ENCODE peak calls at places on chromosomes 2 and 18, in nine cellular contexts. E is psoas muscle, P is GM23338, J is left ventricle myocardium inferior, V is right lobe of liver, H is PC-3, S is fibroblast of lung, R is HCT116, C is endothelial cell of umbilical vein. O is an unnamed sample. For H3K4me1 and H3K36me3, the result is how much of the 10 kb centered on the place peaks cover.

GRCh38 chr2:189526936-189527654 is 53.5 kb downstream of the SLC40A1 start:
- DNase-seq in R (no peak), V (no peak), S (no peak), H (no peak), J (no peak), P (no peak), C (peak), E (no peak), O (no peak)

GRCh38 chr2:170502400-170503135 is 212.6 kb upstream of the SP5 start:
- DNase-seq in J (no peak), E (no peak), P (peak), V (no peak), C (no peak), R (no peak), H (no peak), S (no peak), O (no peak)

GRCh38 chr2:222969491-222969890 is 82.5 kb upstream of the KCNE4 start:
- DNase-seq in P (no peak), H (peak), V (no peak), J (no peak), R (no peak), E (no peak), S (peak), C (no peak), O (no peak)

GRCh38 chr2:119338826-119339561 is 27.6 kb downstream of the C2orf76 start:
- DNase-seq in S (no peak), J (no peak), E (no peak), C (no peak), P (no peak), R (no peak), H (no peak), V (no peak), O (no peak)

GRCh38 chr2:236631361-236632291 is 62.0 kb downstream of the ACKR3 start:
- DNase-seq in C (peak), P (no peak), H (no peak), J (no peak), V (peak), R (no peak), S (no peak), E (no peak), O (no peak)

GRCh38 chr18:8469793-8470192 is 139.4 kb upstream of the RAB12 start:
- DNase-seq in V (no peak), S (peak), R (no peak), J (no peak), C (no peak), H (no peak), P (no peak), E (no peak), O (peak)

GRCh38 chr2:26001743-26002341 is 19.5 kb upstream of the KIF3C start:
- DNase-seq in J (peak), S (peak), H (no peak), P (no peak), R (no peak), C (peak), E (peak), V (peak), O (no peak)

GRCh38 chr2:64317712-64318475 is 136.1 kb upstream of the LGALSL start:
- DNase-seq in C (no peak), J (no peak), E (no peak), R (no peak), H (no peak), V (no peak), P (no peak), S (no peak), O (no peak)

GRCh38 chr18:76376668-76377358 is 118.2 kb downstream of the ZNF516 start:
- DNase-seq in E (no peak), H (no peak), V (no peak), R (no peak), S (peak), C (no peak), P (no peak), J (no peak), O (no peak)

GRCh38 chr2:159921752-159922404 is 123.9 kb upstream of the CD302 start:
- DNase-seq in V (peak), S (peak), P (peak), R (peak), H (peak), J (peak), C (peak), E (peak), O (peak)

GRCh38 chr2:216341151-216341550 is 31.1 kb downstream of the MARCHF4 start:
- DNase-seq in E (no peak), C (no peak), P (no peak), S (peak), J (peak), R (no peak), V (no peak), H (no peak), O (no peak)

GRCh38 chr2:177422271-177422670 is 29.7 kb downstream of the AGPS start:
- DNase-seq in P (no peak), S (no peak), H (no peak), J (no peak), E (no peak), R (no peak), V (no peak), C (no peak), O (no peak)

GRCh38 chr2:3827673-3828575 is 124.5 kb downstream of the DCDC2C start:
- DNase-seq in P (peak), C (no peak), S (peak), H (peak), R (no peak), V (no peak), J (no peak), E (no peak), O (no peak)

GRCh38 chr2:218318241-218318640 is 25.9 kb upstream of the TMBIM1 start:
- DNase-seq in H (no peak), E (no peak), R (no peak), S (no peak), C (no peak), V (no peak), P (no peak), J (no peak), O (no peak)

GRCh38 chr2:124258481-124258880 is 233.4 kb downstream of the CNTNAP5 start:
- DNase-seq in C (no peak), H (peak), V (no peak), E (no peak), S (peak), R (no peak), J (no peak), P (no peak), O (no peak)

GRCh38 chr2:128796321-128796720 is 477.7 kb upstream of the HS6ST1 start:
- DNase-seq in H (no peak), J (no peak), P (no peak), V (no peak), R (no peak), S (no peak), C (no peak), E (no peak), O (no peak)

GRCh38 chr18:48927286-48928080 is 23.3 kb downstream of the SMAD7 start:
- DNase-seq in V (no peak), J (no peak), H (no peak), S (no peak), E (no peak), R (no peak), P (no peak), C (no peak), O (no peak)

GRCh38 chr18:48923746-48924580 is 26.8 kb downstream of the SMAD7 start:
- DNase-seq in R (no peak), C (peak), V (no peak), H (peak), J (no peak), E (no peak), P (no peak), S (peak), O (peak)

GRCh38 chr18:48922801-48923730 is 27.7 kb downstream of the SMAD7 start:
- DNase-seq in V (peak), J (peak), E (peak), C (peak), H (peak), S (peak), P (peak), R (no peak), O (peak)

GRCh38 chr18:48926420-48926857 is 24.3 kb downstream of the SMAD7 start:
- DNase-seq in S (no peak), E (no peak), C (no peak), R (no peak), V (peak), P (no peak), H (no peak), J (no peak), O (no peak)

GRCh38 chr18:48924621-48925601 is 25.9 kb downstream of the SMAD7 start:
- DNase-seq in R (no peak), P (no peak), V (no peak), C (peak), H (no peak), J (no peak), E (no peak), S (no peak), O (no peak)
- H3K4me1 ChIP-seq in R (under half), P (half or more), V (half or more), C (half or more), H (under half), J (half or more), E (half or more), S (half or more), O (under half)

GRCh38 chr2:31081497-31081896 is 56.7 kb downstream of the GALNT14 start:
- DNase-seq in R (no peak), P (no peak), J (no peak), E (no peak), V (no peak), C (no peak), H (peak), S (no peak), O (no peak)
- H3K36me3 ChIP-seq in R (under half), P (under half), J (under half), E (under half), V (under half), C (under half), H (under half), S (under half), O (under half)

DNA sequence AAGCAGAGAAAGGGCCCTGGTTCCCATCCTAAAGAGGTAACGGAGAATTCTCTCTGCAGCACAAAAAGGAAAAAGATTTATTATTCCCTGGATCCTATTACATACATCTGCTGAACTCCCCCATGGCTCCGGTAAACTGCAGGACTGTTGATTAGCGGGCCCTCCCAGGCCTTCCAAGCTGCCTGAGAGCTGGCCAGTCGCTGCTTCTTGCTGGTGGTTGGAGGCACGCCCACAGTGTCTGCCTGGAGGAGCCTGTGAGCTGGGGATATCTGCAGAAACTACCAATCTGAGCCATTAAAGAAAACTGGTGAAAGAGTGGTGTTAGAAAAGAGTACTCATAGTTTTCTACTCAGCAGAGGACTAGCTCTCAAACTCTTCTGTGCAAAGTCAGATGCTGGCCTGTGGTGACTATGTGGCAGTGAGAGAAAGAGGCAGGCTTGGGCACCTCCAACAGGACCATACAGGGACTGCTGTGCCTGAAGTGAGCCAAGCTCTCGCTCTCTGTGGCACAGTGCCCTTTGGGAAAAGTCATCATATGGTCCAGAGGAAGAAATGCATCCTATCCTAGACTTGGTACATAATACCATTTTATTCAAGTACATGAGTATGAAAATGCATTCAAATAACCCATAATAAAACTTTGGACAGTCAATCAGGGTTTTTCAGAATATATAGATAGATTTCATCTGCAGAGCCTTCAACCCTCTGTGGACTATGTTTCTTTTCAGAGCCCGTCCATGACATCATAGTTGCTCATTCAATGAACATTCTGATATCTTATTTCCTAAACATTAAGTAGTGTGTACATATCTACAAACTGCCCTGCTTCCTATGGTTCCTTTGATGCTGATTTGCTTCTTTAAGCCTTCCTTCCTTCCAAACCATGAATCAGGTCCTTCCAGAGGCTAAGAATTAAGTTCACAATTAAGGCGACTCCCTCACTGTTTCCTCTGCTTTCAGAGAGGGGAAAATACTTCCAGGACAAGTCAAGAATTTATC is 242.0 kb upstream of the LYPD1 start:
- DNase-seq in R (no peak), C (no peak), J (peak), P (peak), H (no peak), S (peak), V (no peak), E (no peak), O (no peak)
- TF ChIP-seq CTCF in R (no peak), C (no peak), J (no peak), P (peak), H (no peak), S (no peak), V (no peak), E (no peak), O (no peak)

DNA sequence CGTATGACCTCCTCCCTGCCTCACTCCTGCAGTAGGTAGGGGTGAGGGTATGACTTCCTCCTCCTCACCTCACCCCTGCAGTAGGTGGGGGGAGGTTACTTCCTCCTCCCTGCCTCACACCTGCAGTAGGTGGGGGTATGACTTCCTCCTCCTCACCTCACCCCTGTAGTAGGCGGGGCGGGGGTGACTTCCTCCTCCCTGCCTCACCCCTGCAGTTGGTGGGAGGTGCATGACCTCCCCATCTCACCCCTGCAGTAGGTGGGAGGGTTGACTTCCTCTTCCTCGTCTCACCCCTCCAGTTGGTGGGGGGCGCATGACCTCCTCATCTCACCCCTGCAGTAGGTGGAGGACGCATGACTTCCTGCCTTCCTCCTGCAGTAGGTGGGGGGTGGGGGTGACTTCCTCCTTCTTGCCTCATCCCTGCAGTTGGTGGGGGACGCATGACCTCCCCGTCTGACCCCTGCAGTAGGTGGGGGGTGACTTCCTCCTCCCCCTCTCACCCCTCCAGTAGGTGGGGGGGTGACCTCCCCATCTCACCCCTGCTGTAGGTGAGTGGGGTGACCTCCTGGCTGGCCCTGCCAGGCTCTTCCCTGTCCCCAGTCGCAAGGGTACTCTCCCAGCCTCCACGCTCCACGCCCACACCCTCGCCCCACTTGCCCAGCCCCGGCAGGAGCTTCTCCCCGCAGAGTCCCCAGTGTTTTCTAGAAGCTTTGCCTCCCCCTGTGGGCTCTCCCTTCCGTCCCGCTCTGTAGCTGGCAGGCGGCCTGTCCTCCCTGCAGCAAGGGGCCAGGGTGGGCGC is 39.3 kb downstream of the TSHZ1 start:
- DNase-seq in J (no peak), C (no peak), H (no peak), V (no peak), P (no peak), E (no peak), R (no peak), S (no peak), O (no peak)
- H3K4me1 ChIP-seq in J (half or more), C (under half), H (under half), V (half or more), P (under half), E (under half), R (under half), S (under half), O (under half)

DNA sequence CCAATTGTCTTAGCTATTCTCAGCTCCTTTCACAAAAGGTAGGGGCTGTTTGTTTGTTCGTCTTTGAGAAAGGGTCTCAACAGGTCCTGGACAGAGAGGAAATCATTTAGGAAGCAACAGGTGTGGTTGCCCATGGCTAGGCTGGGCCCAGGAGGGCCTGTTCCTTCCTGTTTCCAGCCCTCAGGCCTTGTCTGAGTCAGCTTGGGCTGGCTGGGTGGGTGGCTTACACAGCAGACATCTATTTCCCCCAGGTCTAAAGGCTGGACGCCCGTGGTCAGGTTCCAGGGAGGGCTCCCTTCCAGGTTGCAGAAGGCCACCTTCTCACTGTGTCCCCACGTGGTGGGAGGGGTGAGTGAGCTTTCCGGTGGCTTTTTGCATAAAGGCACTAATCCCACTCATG is 45.4 kb downstream of the ARHGEF4 start:
- DNase-seq in S (no peak), H (peak), C (no peak), R (no peak), E (no peak), P (no peak), V (no peak), J (no peak), O (peak)
- H3K36me3 ChIP-seq in S (under half), H (under half), C (under half), R (under half), E (under half), P (under half), V (under half), J (under half), O (under half)

GRCh38 chr2:72933646-72934151 is 16.4 kb downstream of the EMX1 start:
- DNase-seq in S (no peak), R (no peak), E (peak), P (no peak), V (no peak), H (no peak), C (no peak), J (no peak), O (no peak)

GRCh38 chr2:72933207-72933606 is 15.9 kb downstream of the EMX1 start:
- DNase-seq in J (no peak), V (no peak), H (no peak), R (no peak), E (peak), C (no peak), P (no peak), S (no peak), O (no peak)

GRCh38 chr2:72935611-72935957 is 18.3 kb downstream of the EMX1 start:
- DNase-seq in J (no peak), C (no peak), P (no peak), H (no peak), E (peak), R (no peak), S (no peak), V (no peak), O (no peak)

GRCh38 chr2:72936669-72937355 is 19.5 kb downstream of the EMX1 start:
- DNase-seq in R (no peak), V (no peak), J (no peak), S (no peak), H (no peak), C (no peak), E (peak), P (no peak), O (no peak)

DNA sequence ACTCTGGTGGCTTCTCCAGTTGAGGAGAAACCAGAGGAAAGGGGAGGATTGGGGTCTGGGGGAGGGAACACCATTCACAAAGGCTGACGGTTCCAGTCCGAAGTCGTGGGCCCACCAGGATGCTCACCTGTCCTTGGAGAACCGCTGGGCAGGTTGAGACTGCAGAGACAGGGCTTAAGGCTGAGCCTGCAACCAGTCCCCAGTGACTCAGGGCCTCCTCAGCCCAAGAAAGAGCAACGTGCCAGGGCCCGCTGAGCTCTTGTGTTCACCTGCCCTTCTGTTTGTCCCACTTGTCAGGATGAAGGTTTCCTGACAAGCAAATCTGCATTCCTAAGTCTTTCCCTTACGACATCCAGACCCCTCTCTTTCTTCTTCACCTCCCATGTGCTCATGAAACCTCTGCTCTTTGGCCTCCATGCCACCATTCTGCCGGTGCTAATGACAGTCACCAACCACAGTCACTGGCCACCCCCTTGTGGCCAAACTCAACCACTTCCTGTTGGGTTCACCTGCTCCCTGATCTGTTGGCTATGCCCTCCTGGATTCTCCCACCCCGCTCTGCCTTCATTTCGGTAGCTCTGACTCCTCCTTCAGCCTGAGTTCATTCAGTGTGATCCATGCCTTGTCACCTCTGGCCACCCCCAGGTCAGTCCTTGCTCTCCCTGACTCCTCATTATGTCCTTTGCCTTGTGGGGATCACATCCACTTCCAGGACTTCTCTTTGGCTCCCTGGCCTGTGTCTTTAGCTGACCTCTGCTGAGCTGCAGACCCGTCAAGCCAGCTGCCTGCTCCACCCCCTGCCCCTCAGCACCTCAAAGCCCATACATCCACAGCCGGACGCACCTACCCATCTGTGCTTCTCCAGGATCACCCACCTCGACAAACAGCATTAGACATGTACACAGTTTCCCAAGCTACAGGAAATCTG is 17.6 kb downstream of the EMX1 start:
- DNase-seq in S (no peak), H (peak), P (peak), J (no peak), V (no peak), E (peak), R (peak), C (no peak), O (peak)
- TF ChIP-seq CTCF in S (no peak), H (peak), P (peak), J (peak), V (peak), E (peak), R (peak), C (peak), O (peak)

DNA sequence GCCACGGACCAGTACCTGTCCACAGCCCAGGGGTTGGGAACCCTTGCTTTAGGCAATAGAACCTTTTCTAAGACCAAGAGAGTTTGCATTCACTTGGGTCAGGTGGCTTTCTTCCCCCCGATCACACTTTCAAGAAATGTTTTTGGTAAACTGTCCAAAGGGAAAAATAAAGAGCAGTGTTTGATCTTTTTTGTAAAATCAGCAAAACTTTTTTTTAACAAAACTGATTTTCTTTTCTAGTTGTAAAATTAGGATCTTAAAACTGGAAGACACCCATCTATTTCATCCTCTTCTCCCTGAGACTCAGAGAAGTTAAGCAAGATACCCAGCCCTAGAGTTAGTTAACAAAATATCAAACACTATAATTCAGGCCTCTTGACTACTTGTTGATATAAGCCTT is 6.1 kb upstream of the SESTD1 start:
- DNase-seq in E (no peak), S (no peak), P (no peak), R (no peak), C (no peak), V (no peak), H (no peak), J (no peak), O (no peak)
- H3K4me1 ChIP-seq in E (under half), S (under half), P (under half), R (under half), C (under half), V (under half), H (half or more), J (under half), O (under half)